ENCODE peak calls at places on chromosome 21, in eight cellular contexts. One of them, this sample, is unnamed.
A peak's percentile ranks its signal among the peaks of the same experiment; 100 is the strongest.

GRCh38 chr21:25614441-25614840 is 7.2 kb upstream of the MRPL39 start:
- DNase-seq in body of pancreas: no peak
- DNase-seq in astrocyte: no peak
- DNase-seq in colonic mucosa: no peak
- DNase-seq in stomach: no peak
- DNase-seq in tibial nerve: no peak
- DNase-seq in neuronal stem cell: no peak
- DNase-seq in right cardiac atrium: no peak
- DNase-seq in this sample: no peak

GRCh38 chr21:38838598-38839369 is 33.1 kb downstream of the ETS2 start:
- DNase-seq in body of pancreas: no peak
- DNase-seq in astrocyte: no peak
- DNase-seq in colonic mucosa: peak; percentile 10
- DNase-seq in stomach: no peak
- DNase-seq in tibial nerve: no peak
- DNase-seq in neuronal stem cell: no peak
- DNase-seq in right cardiac atrium: no peak
- DNase-seq in this sample: no peak

GRCh38 chr21:26715878-26716506 is 129.2 kb downstream of the ADAMTS1 start:
- DNase-seq in body of pancreas: peak; percentile 52
- DNase-seq in astrocyte: peak; percentile 12
- DNase-seq in colonic mucosa: peak; percentile 41
- DNase-seq in stomach: peak; percentile 44
- DNase-seq in tibial nerve: peak; percentile 52
- DNase-seq in neuronal stem cell: peak; percentile 49
- DNase-seq in right cardiac atrium: no peak
- DNase-seq in this sample: no peak

GRCh38 chr21:32921632-32922230 is 104.0 kb upstream of the OLIG2 start:
- DNase-seq in body of pancreas: peak; percentile 31
- DNase-seq in astrocyte: no peak
- DNase-seq in colonic mucosa: peak; percentile 44
- DNase-seq in stomach: peak; percentile 37
- DNase-seq in tibial nerve: no peak
- DNase-seq in neuronal stem cell: no peak
- DNase-seq in right cardiac atrium: no peak
- DNase-seq in this sample: peak; percentile 79

GRCh38 chr21:37281993-37282392 is 14.9 kb upstream of the VPS26C start:
- DNase-seq in body of pancreas: peak; percentile 10
- DNase-seq in astrocyte: no peak
- DNase-seq in colonic mucosa: no peak
- DNase-seq in stomach: no peak
- DNase-seq in tibial nerve: no peak
- DNase-seq in neuronal stem cell: no peak
- DNase-seq in right cardiac atrium: no peak
- DNase-seq in this sample: no peak

GRCh38 chr21:38082936-38083335 is 166.7 kb upstream of the KCNJ6 start:
- DNase-seq in body of pancreas: no peak
- DNase-seq in astrocyte: no peak
- DNase-seq in colonic mucosa: no peak
- DNase-seq in stomach: no peak
- DNase-seq in tibial nerve: no peak
- DNase-seq in neuronal stem cell: no peak
- DNase-seq in right cardiac atrium: no peak
- DNase-seq in this sample: no peak

GRCh38 chr21:26939532-26940181 is 27.2 kb downstream of the ADAMTS5 start:
- DNase-seq in body of pancreas: peak; percentile 30
- DNase-seq in astrocyte: peak; percentile 22
- DNase-seq in colonic mucosa: no peak
- DNase-seq in stomach: no peak
- DNase-seq in tibial nerve: no peak
- DNase-seq in neuronal stem cell: no peak
- DNase-seq in right cardiac atrium: no peak
- DNase-seq in this sample: no peak

GRCh38 chr21:39660191-39660590 is 47.5 kb downstream of the B3GALT5 start:
- DNase-seq in body of pancreas: peak; percentile 78
- DNase-seq in astrocyte: peak; percentile 72
- DNase-seq in colonic mucosa: peak; percentile 71
- DNase-seq in stomach: no peak
- DNase-seq in tibial nerve: no peak
- DNase-seq in neuronal stem cell: no peak
- DNase-seq in right cardiac atrium: no peak
- DNase-seq in this sample: no peak

GRCh38 chr21:30924171-30924680 is 42.8 kb upstream of the KRTAP11-1 start:
- DNase-seq in body of pancreas: no peak
- DNase-seq in astrocyte: no peak
- DNase-seq in colonic mucosa: no peak
- DNase-seq in stomach: no peak
- DNase-seq in tibial nerve: no peak
- DNase-seq in neuronal stem cell: no peak
- DNase-seq in right cardiac atrium: no peak
- DNase-seq in this sample: no peak

GRCh38 chr21:39053126-39053525 is 130.1 kb downstream of the PSMG1 start:
- DNase-seq in body of pancreas: no peak
- DNase-seq in astrocyte: no peak
- DNase-seq in colonic mucosa: no peak
- DNase-seq in stomach: no peak
- DNase-seq in tibial nerve: no peak
- DNase-seq in neuronal stem cell: no peak
- DNase-seq in right cardiac atrium: no peak
- DNase-seq in this sample: no peak

GRCh38 chr21:45819478-45820170 is 161.9 kb upstream of the COL6A1 start:
- DNase-seq in body of pancreas: no peak
- DNase-seq in astrocyte: no peak
- DNase-seq in colonic mucosa: no peak
- DNase-seq in stomach: no peak
- DNase-seq in tibial nerve: no peak
- DNase-seq in neuronal stem cell: no peak
- DNase-seq in right cardiac atrium: no peak
- DNase-seq in this sample: peak; percentile 63

GRCh38 chr21:45816794-45817193 is 164.8 kb upstream of the COL6A1 start:
- DNase-seq in body of pancreas: no peak
- DNase-seq in astrocyte: no peak
- DNase-seq in colonic mucosa: no peak
- DNase-seq in stomach: no peak
- DNase-seq in tibial nerve: no peak
- DNase-seq in neuronal stem cell: no peak
- DNase-seq in right cardiac atrium: no peak
- DNase-seq in this sample: no peak

GRCh38 chr21:45818904-45819285 is 162.7 kb upstream of the COL6A1 start:
- DNase-seq in body of pancreas: no peak
- DNase-seq in astrocyte: peak; percentile 83
- DNase-seq in colonic mucosa: no peak
- DNase-seq in stomach: no peak
- DNase-seq in tibial nerve: no peak
- DNase-seq in neuronal stem cell: no peak
- DNase-seq in right cardiac atrium: no peak
- DNase-seq in this sample: no peak

GRCh38 chr21:45817345-45817744 is 164.2 kb upstream of the COL6A1 start:
- DNase-seq in body of pancreas: no peak
- DNase-seq in astrocyte: no peak
- DNase-seq in colonic mucosa: no peak
- DNase-seq in stomach: no peak
- DNase-seq in tibial nerve: no peak
- DNase-seq in neuronal stem cell: no peak
- DNase-seq in right cardiac atrium: no peak
- DNase-seq in this sample: no peak

DNA sequence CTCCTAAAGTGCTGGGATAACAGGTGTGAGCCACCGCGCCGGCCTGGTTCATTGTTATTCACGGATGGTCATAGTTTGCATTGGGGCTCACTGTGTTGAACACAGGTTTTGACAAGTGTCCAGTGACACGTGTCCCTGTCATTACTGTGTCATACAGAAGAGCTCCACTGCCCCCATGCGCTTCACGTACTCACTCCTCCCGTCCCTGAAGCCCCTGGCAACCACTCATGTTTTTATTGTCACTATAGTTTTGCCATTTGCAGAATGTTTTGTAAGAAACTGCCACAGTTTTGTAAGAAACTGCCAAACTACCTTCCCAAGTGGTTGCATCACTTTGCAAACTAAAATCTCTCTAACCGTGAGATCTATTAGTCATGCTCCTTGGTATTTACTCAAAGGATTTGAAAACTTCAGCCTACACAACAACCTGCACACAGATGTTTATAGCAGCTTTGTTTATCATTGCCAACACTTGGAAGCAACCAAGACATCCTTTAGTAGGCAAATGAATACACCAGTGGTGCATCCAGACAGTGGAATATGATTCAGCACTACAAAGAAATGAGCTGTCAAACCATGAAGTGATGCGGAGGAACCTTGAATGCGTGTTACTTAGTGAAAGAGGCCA is 163.2 kb upstream of the COL6A1 start:
- DNase-seq in body of pancreas: no peak
- DNase-seq in astrocyte: peak; percentile 77
- DNase-seq in colonic mucosa: no peak
- DNase-seq in stomach: no peak
- DNase-seq in tibial nerve: no peak
- DNase-seq in neuronal stem cell: no peak
- DNase-seq in right cardiac atrium: no peak
- DNase-seq in this sample: no peak
- H3K27ac ChIP-seq in body of pancreas: no peak overlapping the region
- H3K27ac ChIP-seq in astrocyte: peak overlapping the region; percentile 72
- H3K27ac ChIP-seq in colonic mucosa: no peak overlapping the region
- H3K27ac ChIP-seq in stomach: no peak overlapping the region
- H3K27ac ChIP-seq in tibial nerve: no peak overlapping the region
- H3K27ac ChIP-seq in neuronal stem cell: no peak overlapping the region
- H3K27ac ChIP-seq in right cardiac atrium: no peak overlapping the region
- H3K27ac ChIP-seq in this sample: no peak overlapping the region

DNA sequence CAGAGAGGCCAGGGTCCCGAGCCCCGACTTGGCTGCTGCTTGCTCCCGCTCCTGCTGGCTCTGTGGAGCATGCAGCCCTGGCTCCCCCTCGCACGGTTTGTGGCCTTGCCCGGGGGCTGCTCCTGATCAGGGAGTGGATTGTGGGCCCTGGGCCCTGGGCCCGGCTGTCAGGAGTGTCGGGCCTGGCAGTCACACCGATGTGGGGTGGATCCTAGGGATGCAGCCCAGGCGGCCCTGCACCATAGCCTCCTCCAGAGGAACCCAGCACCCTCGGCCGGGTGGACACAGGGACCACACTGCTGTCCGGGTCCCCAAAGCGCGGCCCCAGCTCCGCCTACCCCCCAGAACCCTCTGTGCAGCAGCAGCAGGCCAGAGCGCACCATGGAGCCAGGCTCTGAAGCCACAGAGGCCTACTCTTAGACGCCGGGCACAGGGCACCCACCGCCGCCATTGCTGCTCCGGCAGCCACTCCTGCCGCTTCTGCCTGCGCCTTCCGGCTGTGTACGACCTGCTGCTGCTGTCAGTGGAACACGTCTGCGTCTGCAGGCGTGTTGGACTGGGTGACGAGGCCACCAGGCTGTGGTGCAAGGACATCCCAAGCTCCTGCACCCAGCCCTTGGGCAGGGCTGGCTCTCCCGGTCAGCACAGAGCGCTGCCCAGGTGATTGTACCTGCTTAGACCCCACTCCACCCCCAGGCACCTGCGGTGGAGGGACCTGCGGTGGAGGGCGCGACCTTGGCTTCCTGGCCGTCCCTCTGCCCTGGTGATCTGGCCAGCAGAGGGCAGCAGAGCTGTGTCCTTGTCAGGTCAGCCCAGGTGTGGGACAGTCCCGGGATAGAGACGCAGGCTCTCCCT is 9.6 kb downstream of the SLX9 start:
- DNase-seq in body of pancreas: peak; percentile 90
- DNase-seq in astrocyte: peak; percentile 26
- DNase-seq in colonic mucosa: peak; percentile 91
- DNase-seq in stomach: peak; percentile 91
- DNase-seq in tibial nerve: peak; percentile 96
- DNase-seq in neuronal stem cell: peak; percentile 76
- DNase-seq in right cardiac atrium: peak; percentile 95
- DNase-seq in this sample: peak; percentile 96
- H3K4me1 ChIP-seq in body of pancreas: peaks cover 14% of the 10 kb centered on the region
- H3K4me1 ChIP-seq in astrocyte: peaks cover 5% of the 10 kb centered on the region
- H3K4me1 ChIP-seq in colonic mucosa: peaks cover 6% of the 10 kb centered on the region
- H3K4me1 ChIP-seq in stomach: peaks cover 32% of the 10 kb centered on the region
- H3K4me1 ChIP-seq in tibial nerve: peaks cover 17% of the 10 kb centered on the region
- H3K4me1 ChIP-seq in neuronal stem cell: no peaks in the 10 kb centered on the region
- H3K4me1 ChIP-seq in right cardiac atrium: no peaks in the 10 kb centered on the region
- H3K4me1 ChIP-seq in this sample: peaks cover 89% of the 10 kb centered on the region

GRCh38 chr21:35053356-35054096 is 4.4 kb upstream of the RUNX1 start:
- DNase-seq in body of pancreas: peak; percentile 7
- DNase-seq in astrocyte: peak; percentile 20
- DNase-seq in colonic mucosa: no peak
- DNase-seq in stomach: no peak
- DNase-seq in tibial nerve: no peak
- DNase-seq in neuronal stem cell: no peak
- DNase-seq in right cardiac atrium: no peak
- DNase-seq in this sample: no peak

GRCh38 chr21:35050348-35051286 is 1.5 kb upstream of the RUNX1 start:
- DNase-seq in body of pancreas: no peak
- DNase-seq in astrocyte: peak; percentile 68
- DNase-seq in colonic mucosa: no peak
- DNase-seq in stomach: no peak
- DNase-seq in tibial nerve: no peak
- DNase-seq in neuronal stem cell: no peak
- DNase-seq in right cardiac atrium: no peak
- DNase-seq in this sample: no peak

GRCh38 chr21:35048706-35049617 is at the start of gene RUNX1:
- DNase-seq in body of pancreas: peak; percentile 17
- DNase-seq in astrocyte: peak; percentile 95
- DNase-seq in colonic mucosa: peak; percentile 50
- DNase-seq in stomach: peak; percentile 52
- DNase-seq in tibial nerve: peak; percentile 37
- DNase-seq in neuronal stem cell: no peak
- DNase-seq in right cardiac atrium: no peak
- DNase-seq in this sample: peak; percentile 90

GRCh38 chr21:35052786-35053185 is 3.7 kb upstream of the RUNX1 start:
- DNase-seq in body of pancreas: no peak
- DNase-seq in astrocyte: no peak
- DNase-seq in colonic mucosa: no peak
- DNase-seq in stomach: no peak
- DNase-seq in tibial nerve: no peak
- DNase-seq in neuronal stem cell: no peak
- DNase-seq in right cardiac atrium: no peak
- DNase-seq in this sample: no peak

DNA sequence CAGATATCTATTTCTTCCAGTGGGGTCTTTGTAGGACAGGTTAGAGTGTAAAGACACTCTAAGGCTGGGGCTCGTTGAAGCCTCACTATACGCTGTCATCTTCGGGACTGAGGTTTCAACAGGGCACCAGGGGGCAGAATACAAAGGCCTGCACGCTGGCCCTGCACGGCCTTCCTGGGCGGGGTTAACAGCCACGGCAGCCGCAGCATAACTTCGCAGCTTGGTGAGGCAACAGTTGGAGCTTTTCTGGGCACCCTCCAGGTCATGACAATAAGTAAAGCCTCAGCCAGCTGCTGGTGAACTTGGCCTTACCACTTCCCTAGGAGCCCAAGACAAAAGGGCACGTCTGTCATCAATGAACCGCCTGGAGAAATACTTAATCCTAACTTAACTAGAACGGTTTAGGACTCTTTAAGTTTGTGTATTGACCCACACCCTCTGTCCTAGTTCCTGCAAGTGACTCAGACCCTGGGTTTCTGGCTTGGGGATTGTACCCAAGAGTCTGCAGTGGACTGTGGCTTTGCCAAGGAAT is 2.3 kb upstream of the RUNX1 start:
- DNase-seq in body of pancreas: peak; percentile 87
- DNase-seq in astrocyte: peak; percentile 84
- DNase-seq in colonic mucosa: peak; percentile 87
- DNase-seq in stomach: peak; percentile 89
- DNase-seq in tibial nerve: peak; percentile 62
- DNase-seq in neuronal stem cell: peak; percentile 59
- DNase-seq in right cardiac atrium: peak; percentile 93
- DNase-seq in this sample: peak; percentile 96
- H3K27ac ChIP-seq in body of pancreas: peak overlapping the region; percentile 17
- H3K27ac ChIP-seq in astrocyte: peak overlapping the region; percentile 91
- H3K27ac ChIP-seq in colonic mucosa: peak overlapping the region; percentile 43
- H3K27ac ChIP-seq in stomach: peak overlapping the region; percentile 35
- H3K27ac ChIP-seq in tibial nerve: no peak overlapping the region
- H3K27ac ChIP-seq in neuronal stem cell: no peak overlapping the region
- H3K27ac ChIP-seq in right cardiac atrium: peak overlapping the region; percentile 45
- H3K27ac ChIP-seq in this sample: peak overlapping the region; percentile 95

GRCh38 chr21:15752763-15753407 is 23.1 kb downstream of the USP25 start:
- DNase-seq in body of pancreas: no peak
- DNase-seq in astrocyte: no peak
- DNase-seq in colonic mucosa: no peak
- DNase-seq in stomach: no peak
- DNase-seq in tibial nerve: no peak
- DNase-seq in neuronal stem cell: no peak
- DNase-seq in right cardiac atrium: no peak
- DNase-seq in this sample: no peak
- H3K4me1 ChIP-seq in body of pancreas: peaks cover 50% of the 10 kb centered on the region
- H3K4me1 ChIP-seq in astrocyte: peaks cover 6% of the 10 kb centered on the region
- H3K4me1 ChIP-seq in colonic mucosa: peaks cover 20% of the 10 kb centered on the region
- H3K4me1 ChIP-seq in stomach: peaks cover 87% of the 10 kb centered on the region
- H3K4me1 ChIP-seq in tibial nerve: peaks cover 76% of the 10 kb centered on the region
- H3K4me1 ChIP-seq in neuronal stem cell: peaks cover 3% of the 10 kb centered on the region
- H3K4me1 ChIP-seq in right cardiac atrium: peaks cover 14% of the 10 kb centered on the region
- H3K4me1 ChIP-seq in this sample: peaks cover 43% of the 10 kb centered on the region

This sample was measured in spleen.